ENCODE peak calls at places on chromosomes 2 and 18, in nine cellular contexts. One of them, this sample, is unnamed. For H3K27me3, the result is how much of the 10 kb centered on the place peaks cover.

GRCh38 chr2:62197017-62197586 is 1.2 kb downstream of the B3GNT2 start:
- DNase-seq in brain microvascular endothelial cell: no peak
- DNase-seq in transverse colon: peak
- DNase-seq in stomach: no peak
- DNase-seq in psoas muscle: no peak
- DNase-seq in BJ: no peak
- DNase-seq in IMR-90: no peak
- DNase-seq in vagina: no peak
- DNase-seq in RWPE2: no peak
- DNase-seq in this sample: no peak

GRCh38 chr2:63056309-63057065 is 5.9 kb downstream of the OTX1 start:
- DNase-seq in brain microvascular endothelial cell: no peak
- DNase-seq in transverse colon: peak
- DNase-seq in stomach: no peak
- DNase-seq in psoas muscle: no peak
- DNase-seq in BJ: no peak
- DNase-seq in IMR-90: no peak
- DNase-seq in vagina: no peak
- DNase-seq in RWPE2: no peak
- DNase-seq in this sample: no peak

GRCh38 chr2:39308778-39309177 is 65.0 kb upstream of the CDKL4 start:
- DNase-seq in brain microvascular endothelial cell: no peak
- DNase-seq in transverse colon: no peak
- DNase-seq in stomach: no peak
- DNase-seq in psoas muscle: no peak
- DNase-seq in BJ: no peak
- DNase-seq in IMR-90: no peak
- DNase-seq in vagina: no peak
- DNase-seq in RWPE2: no peak
- DNase-seq in this sample: no peak

GRCh38 chr2:171741189-171741588 is 53.9 kb downstream of the DYNC1I2 start:
- DNase-seq in brain microvascular endothelial cell: peak
- DNase-seq in transverse colon: no peak
- DNase-seq in stomach: no peak
- DNase-seq in psoas muscle: no peak
- DNase-seq in BJ: no peak
- DNase-seq in IMR-90: peak
- DNase-seq in vagina: no peak
- DNase-seq in RWPE2: no peak
- DNase-seq in this sample: no peak

GRCh38 chr18:7084080-7084765 is 33.4 kb downstream of the LAMA1 start:
- DNase-seq in brain microvascular endothelial cell: peak
- DNase-seq in transverse colon: no peak
- DNase-seq in stomach: no peak
- DNase-seq in psoas muscle: no peak
- DNase-seq in BJ: peak
- DNase-seq in IMR-90: peak
- DNase-seq in vagina: no peak
- DNase-seq in RWPE2: no peak
- DNase-seq in this sample: no peak

GRCh38 chr2:176134978-176135575 is 5.6 kb downstream of the HOXD8 start:
- DNase-seq in brain microvascular endothelial cell: no peak
- DNase-seq in transverse colon: no peak
- DNase-seq in stomach: no peak
- DNase-seq in psoas muscle: no peak
- DNase-seq in BJ: no peak
- DNase-seq in IMR-90: no peak
- DNase-seq in vagina: no peak
- DNase-seq in RWPE2: no peak
- DNase-seq in this sample: no peak

GRCh38 chr2:39570130-39570555 is 95.6 kb upstream of the TMEM178A start:
- DNase-seq in brain microvascular endothelial cell: no peak
- DNase-seq in transverse colon: no peak
- DNase-seq in stomach: no peak
- DNase-seq in psoas muscle: no peak
- DNase-seq in BJ: no peak
- DNase-seq in IMR-90: no peak
- DNase-seq in vagina: no peak
- DNase-seq in RWPE2: no peak
- DNase-seq in this sample: no peak

GRCh38 chr2:55418512-55419235 is 982 bp downstream of the CCDC88A start:
- DNase-seq in brain microvascular endothelial cell: no peak
- DNase-seq in transverse colon: no peak
- DNase-seq in stomach: no peak
- DNase-seq in psoas muscle: no peak
- DNase-seq in BJ: no peak
- DNase-seq in IMR-90: no peak
- DNase-seq in vagina: no peak
- DNase-seq in RWPE2: no peak
- DNase-seq in this sample: no peak

GRCh38 chr18:29188760-29189159 is 1011.8 kb upstream of the CDH2 start:
- DNase-seq in brain microvascular endothelial cell: no peak
- DNase-seq in transverse colon: no peak
- DNase-seq in stomach: no peak
- DNase-seq in psoas muscle: no peak
- DNase-seq in BJ: no peak
- DNase-seq in IMR-90: peak
- DNase-seq in vagina: no peak
- DNase-seq in RWPE2: no peak
- DNase-seq in this sample: no peak

GRCh38 chr18:29196307-29196706 is 1019.4 kb upstream of the CDH2 start:
- DNase-seq in brain microvascular endothelial cell: no peak
- DNase-seq in transverse colon: no peak
- DNase-seq in stomach: no peak
- DNase-seq in psoas muscle: no peak
- DNase-seq in BJ: no peak
- DNase-seq in IMR-90: no peak
- DNase-seq in vagina: no peak
- DNase-seq in RWPE2: no peak
- DNase-seq in this sample: no peak

GRCh38 chr18:29185801-29186200 is 1008.9 kb upstream of the CDH2 start:
- DNase-seq in brain microvascular endothelial cell: no peak
- DNase-seq in transverse colon: no peak
- DNase-seq in stomach: no peak
- DNase-seq in psoas muscle: no peak
- DNase-seq in BJ: no peak
- DNase-seq in IMR-90: no peak
- DNase-seq in vagina: no peak
- DNase-seq in RWPE2: no peak
- DNase-seq in this sample: no peak

DNA sequence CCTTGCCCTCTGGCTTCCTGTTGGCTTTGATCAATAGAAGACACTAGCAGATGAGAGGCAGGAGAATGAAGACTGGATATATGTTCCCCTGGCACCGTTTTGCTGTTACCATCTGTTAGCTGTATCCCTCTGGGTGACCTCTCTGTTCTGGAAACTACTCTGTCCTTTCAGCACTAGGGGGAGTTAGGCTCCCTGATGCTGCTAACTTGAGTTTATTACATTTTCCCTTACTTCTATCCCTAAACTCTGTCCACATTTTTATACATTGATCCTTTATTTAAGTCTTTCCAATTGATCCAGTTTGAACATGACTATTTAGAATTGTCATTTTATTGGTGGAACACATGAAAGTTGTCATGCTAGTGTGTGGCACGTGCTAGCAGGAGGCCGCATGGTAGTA is 1014.3 kb upstream of the CDH2 start:
- DNase-seq in brain microvascular endothelial cell: no peak
- DNase-seq in transverse colon: no peak
- DNase-seq in stomach: no peak
- DNase-seq in psoas muscle: no peak
- DNase-seq in BJ: no peak
- DNase-seq in IMR-90: peak
- DNase-seq in vagina: no peak
- DNase-seq in RWPE2: no peak
- DNase-seq in this sample: no peak
- TF ChIP-seq CTCF in brain microvascular endothelial cell: peak
- TF ChIP-seq CTCF in transverse colon: no peak
- TF ChIP-seq CTCF in stomach: no peak
- TF ChIP-seq CTCF in psoas muscle: no peak
- TF ChIP-seq CTCF in BJ: peak
- TF ChIP-seq CTCF in IMR-90: peak
- TF ChIP-seq CTCF in vagina: no peak
- TF ChIP-seq CTCF in RWPE2: peak
- TF ChIP-seq CTCF in this sample: no peak

GRCh38 chr18:13617826-13618515 is 108.4 kb downstream of the FAM210A start:
- DNase-seq in brain microvascular endothelial cell: no peak
- DNase-seq in transverse colon: no peak
- DNase-seq in stomach: no peak
- DNase-seq in psoas muscle: no peak
- DNase-seq in BJ: no peak
- DNase-seq in IMR-90: no peak
- DNase-seq in vagina: no peak
- DNase-seq in RWPE2: no peak
- DNase-seq in this sample: no peak

GRCh38 chr18:13615432-13615861 is 110.9 kb downstream of the FAM210A start:
- DNase-seq in brain microvascular endothelial cell: peak
- DNase-seq in transverse colon: no peak
- DNase-seq in stomach: no peak
- DNase-seq in psoas muscle: no peak
- DNase-seq in BJ: no peak
- DNase-seq in IMR-90: no peak
- DNase-seq in vagina: no peak
- DNase-seq in RWPE2: no peak
- DNase-seq in this sample: no peak

GRCh38 chr18:13614701-13615288 is 111.6 kb downstream of the FAM210A start:
- DNase-seq in brain microvascular endothelial cell: no peak
- DNase-seq in transverse colon: no peak
- DNase-seq in stomach: no peak
- DNase-seq in psoas muscle: peak
- DNase-seq in BJ: no peak
- DNase-seq in IMR-90: no peak
- DNase-seq in vagina: peak
- DNase-seq in RWPE2: no peak
- DNase-seq in this sample: no peak

GRCh38 chr18:13616041-13616440 is 110.3 kb downstream of the FAM210A start:
- DNase-seq in brain microvascular endothelial cell: no peak
- DNase-seq in transverse colon: no peak
- DNase-seq in stomach: no peak
- DNase-seq in psoas muscle: no peak
- DNase-seq in BJ: no peak
- DNase-seq in IMR-90: no peak
- DNase-seq in vagina: no peak
- DNase-seq in RWPE2: no peak
- DNase-seq in this sample: no peak

DNA sequence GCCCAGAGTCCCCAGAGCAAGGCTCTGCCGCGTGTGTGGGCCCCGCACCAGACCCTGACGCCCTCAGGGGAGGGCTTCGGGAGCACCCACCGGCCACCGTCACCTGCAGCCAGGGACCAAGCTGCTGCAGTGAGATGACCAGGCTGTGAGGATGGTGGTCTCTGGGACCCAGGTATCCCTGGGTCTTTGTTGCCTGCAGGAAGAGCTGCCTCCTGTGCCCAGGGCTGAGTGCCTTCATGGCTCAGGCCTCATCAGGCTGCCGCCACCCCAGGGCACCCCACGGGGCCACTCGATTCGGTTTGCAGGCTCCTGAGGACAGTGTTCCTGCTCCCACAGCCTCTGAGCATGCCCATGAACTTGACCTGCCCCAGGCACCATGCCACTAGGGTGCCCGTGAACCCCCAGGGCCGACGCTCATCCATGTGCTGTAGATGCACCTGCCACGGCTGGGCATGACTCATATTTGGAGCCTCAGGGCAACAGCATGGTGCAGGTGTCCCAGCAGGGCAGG is 109.8 kb downstream of the FAM210A start:
- DNase-seq in brain microvascular endothelial cell: no peak
- DNase-seq in transverse colon: no peak
- DNase-seq in stomach: no peak
- DNase-seq in psoas muscle: no peak
- DNase-seq in BJ: no peak
- DNase-seq in IMR-90: no peak
- DNase-seq in vagina: peak
- DNase-seq in RWPE2: no peak
- DNase-seq in this sample: no peak
- H3K27me3 ChIP-seq in brain microvascular endothelial cell: under half
- H3K27me3 ChIP-seq in transverse colon: under half
- H3K27me3 ChIP-seq in stomach: under half
- H3K27me3 ChIP-seq in psoas muscle: under half
- H3K27me3 ChIP-seq in BJ: under half
- H3K27me3 ChIP-seq in IMR-90: under half
- H3K27me3 ChIP-seq in vagina: under half
- H3K27me3 ChIP-seq in RWPE2: under half
- H3K27me3 ChIP-seq in this sample: under half

DNA sequence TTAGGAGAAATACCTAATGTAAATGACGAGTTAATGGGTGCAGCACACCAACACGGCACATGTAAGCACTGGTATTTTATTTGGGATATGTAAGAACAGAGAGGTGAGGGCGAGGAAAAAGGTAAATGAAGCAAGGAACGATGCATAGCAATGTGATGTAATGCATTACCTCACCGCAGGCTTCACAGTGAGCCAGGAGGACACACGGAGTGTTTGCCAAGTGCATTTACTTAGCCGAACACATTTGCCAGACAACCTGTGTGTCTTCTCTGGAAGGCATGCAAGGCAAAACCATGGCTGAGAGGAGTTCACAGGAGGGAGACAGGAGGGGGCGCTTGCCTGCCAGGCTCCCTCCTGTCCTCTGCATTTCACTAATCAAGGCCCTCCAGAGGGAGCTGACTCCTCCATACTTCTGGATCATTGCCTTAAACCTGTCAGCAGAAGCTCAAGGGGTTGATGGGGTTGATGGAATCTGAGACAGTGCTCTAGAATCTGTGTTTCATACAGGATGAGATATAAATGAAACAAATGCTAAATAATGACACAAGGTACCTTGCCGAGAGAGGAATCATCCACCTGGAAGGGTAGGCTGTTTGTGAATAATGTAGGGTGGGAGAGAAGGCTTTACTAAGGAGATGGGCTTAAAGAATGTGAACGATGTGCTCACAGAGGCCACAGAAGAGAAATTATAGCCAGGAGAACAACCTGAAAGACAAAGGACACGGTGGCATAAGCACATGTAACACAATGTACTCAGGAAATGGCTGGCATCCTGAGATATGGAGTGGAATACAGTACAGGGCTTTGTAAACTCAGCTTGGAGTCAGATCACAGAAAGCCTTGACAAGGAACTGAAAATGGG is 9.1 kb upstream of the TPRKB start:
- DNase-seq in brain microvascular endothelial cell: no peak
- DNase-seq in transverse colon: no peak
- DNase-seq in stomach: no peak
- DNase-seq in psoas muscle: no peak
- DNase-seq in BJ: no peak
- DNase-seq in IMR-90: no peak
- DNase-seq in vagina: no peak
- DNase-seq in RWPE2: no peak
- DNase-seq in this sample: no peak
- TF ChIP-seq CTCF in brain microvascular endothelial cell: no peak
- TF ChIP-seq CTCF in transverse colon: no peak
- TF ChIP-seq CTCF in stomach: no peak
- TF ChIP-seq CTCF in psoas muscle: no peak
- TF ChIP-seq CTCF in BJ: no peak
- TF ChIP-seq CTCF in IMR-90: no peak
- TF ChIP-seq CTCF in vagina: no peak
- TF ChIP-seq CTCF in RWPE2: no peak
- TF ChIP-seq CTCF in this sample: no peak

DNA sequence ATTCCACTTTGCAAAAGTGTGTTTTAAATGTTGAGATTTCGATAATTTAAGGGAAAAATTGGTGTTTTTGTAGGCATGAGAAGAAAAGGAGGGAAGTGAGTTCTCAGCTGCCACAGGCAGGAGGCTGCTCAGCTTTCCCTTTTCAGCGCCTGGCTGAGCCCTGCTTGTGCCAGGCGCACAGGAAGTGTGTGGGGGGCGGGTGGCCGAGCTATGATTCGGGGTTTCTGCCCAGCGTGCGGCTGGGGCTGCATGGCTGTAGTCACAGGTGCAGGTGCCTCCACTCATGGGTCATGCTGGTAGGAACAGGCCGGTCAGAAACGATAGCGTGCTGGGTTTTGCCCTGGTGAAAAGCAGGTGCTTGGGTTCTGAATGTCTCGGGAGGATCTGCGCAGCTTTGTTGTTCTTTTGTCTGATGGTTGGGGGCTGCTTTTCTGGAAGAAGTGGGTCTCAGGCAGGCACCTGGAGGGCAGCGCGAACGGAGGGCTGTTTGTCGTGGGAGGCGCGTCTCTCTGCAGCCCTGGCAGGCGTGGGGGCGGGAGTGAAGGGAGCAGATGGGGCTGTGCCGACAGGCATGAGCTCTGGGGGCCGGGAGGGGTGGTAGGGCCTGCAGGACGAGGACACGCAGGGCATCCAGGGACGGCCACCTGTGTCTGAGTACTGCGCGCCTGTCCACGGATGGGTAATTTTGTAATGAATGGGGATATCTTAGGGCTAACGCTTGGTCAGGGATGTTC is 2.0 kb downstream of the KCNG2 start:
- DNase-seq in brain microvascular endothelial cell: no peak
- DNase-seq in transverse colon: no peak
- DNase-seq in stomach: no peak
- DNase-seq in psoas muscle: no peak
- DNase-seq in BJ: no peak
- DNase-seq in IMR-90: no peak
- DNase-seq in vagina: no peak
- DNase-seq in RWPE2: peak
- DNase-seq in this sample: no peak
- H3K27me3 ChIP-seq in brain microvascular endothelial cell: under half
- H3K27me3 ChIP-seq in transverse colon: under half
- H3K27me3 ChIP-seq in stomach: under half
- H3K27me3 ChIP-seq in psoas muscle: half or more
- H3K27me3 ChIP-seq in BJ: under half
- H3K27me3 ChIP-seq in IMR-90: under half
- H3K27me3 ChIP-seq in vagina: under half
- H3K27me3 ChIP-seq in RWPE2: under half
- H3K27me3 ChIP-seq in this sample: under half

This sample was measured in tibial nerve.